ENCODE peak calls at places on chromosomes 4 and X, in five cellular contexts. N is vagina, C is suprapubic skin, U is spleen, W is A549. P is an unnamed sample.

GRCh38 chr4:117417856-117418255 is 332.5 kb upstream of the TRAM1L1 start:
- DNase-seq in N (no peak), U (no peak), W (no peak), C (no peak), P (no peak)

GRCh38 chrX:65582450-65583082 is 48.0 kb upstream of the LAS1L start:
- DNase-seq in C (no peak), N (no peak), W (no peak), U (no peak), P (no peak)

GRCh38 chr4:26879805-26880204 is 19.2 kb downstream of the STIM2 start:
- DNase-seq in W (no peak), U (no peak), C (no peak), N (no peak), P (no peak)

GRCh38 chr4:188433916-188434315 is 294.7 kb downstream of the TRIML1 start:
- DNase-seq in N (no peak), W (no peak), C (no peak), U (no peak), P (no peak)

GRCh38 chr4:86549163-86549788 is 44.8 kb upstream of the PTPN13 start:
- DNase-seq in U (no peak), W (no peak), N (no peak), C (no peak), P (no peak)

GRCh38 chr4:176789955-176790354 is 2.8 kb downstream of the VEGFC start:
- DNase-seq in N (no peak), C (no peak), W (no peak), U (no peak), P (peak)

GRCh38 chr4:153265311-153266047 is 61.2 kb downstream of the TRIM2 start:
- DNase-seq in W (no peak), U (no peak), N (no peak), C (no peak), P (no peak)

GRCh38 chr4:74054483-74055032 is 16.1 kb upstream of the CXCL3 start:
- DNase-seq in C (no peak), N (no peak), W (no peak), U (no peak), P (no peak)

GRCh38 chr4:87192155-87192919 is 28.1 kb downstream of the KLHL8 start:
- DNase-seq in C (no peak), W (no peak), N (no peak), U (no peak), P (no peak)

GRCh38 chr4:113810906-113811305 is 49.4 kb upstream of the CAMK2D start:
- DNase-seq in N (no peak), U (no peak), C (no peak), W (no peak), P (no peak)

GRCh38 chr4:102589743-102590142 is 88.6 kb downstream of the NFKB1 start:
- DNase-seq in C (no peak), U (no peak), N (no peak), W (no peak), P (no peak)

GRCh38 chr4:128698386-128698785 is 111.1 kb upstream of the JADE1 start:
- DNase-seq in N (no peak), U (no peak), W (no peak), C (no peak), P (no peak)

GRCh38 chrX:150363561-150364346 is 637 bp downstream of the MAMLD1 start:
- DNase-seq in W (peak), C (no peak), N (peak), U (peak), P (no peak)

GRCh38 chr4:82998898-82999297 is 11.7 kb downstream of the LIN54 start:
- DNase-seq in W (no peak), N (no peak), U (no peak), C (no peak), P (no peak)

GRCh38 chr4:8882239-8882638 is 10.6 kb upstream of the HMX1 start:
- DNase-seq in U (no peak), N (no peak), C (no peak), W (no peak), P (no peak)

GRCh38 chr4:121217385-121217784 is 53.3 kb upstream of the TNIP3 start:
- DNase-seq in C (no peak), N (no peak), U (no peak), W (no peak), P (no peak)

GRCh38 chrX:148298737-148299136 is 201.7 kb upstream of the AFF2 start:
- DNase-seq in N (no peak), C (no peak), U (no peak), W (no peak), P (no peak)

GRCh38 chr4:60992037-60992436 is 208.1 kb upstream of the ADGRL3 start:
- DNase-seq in C (no peak), U (no peak), W (no peak), N (no peak), P (no peak)

GRCh38 chr4:156970501-156971167 is 965 bp downstream of the PDGFC start:
- DNase-seq in W (peak), N (no peak), C (peak), U (peak), P (no peak)

GRCh38 chr4:156974264-156974663 is 2.7 kb upstream of the PDGFC start:
- DNase-seq in U (no peak), N (no peak), W (no peak), C (no peak), P (no peak)

GRCh38 chr4:156971168-156971601 is 414 bp downstream of the PDGFC start:
- DNase-seq in U (peak), C (peak), N (no peak), W (no peak), P (no peak)

GRCh38 chr4:156972370-156972980 is 876 bp upstream of the PDGFC start:
- DNase-seq in W (no peak), N (no peak), U (no peak), C (no peak), P (no peak)

DNA sequence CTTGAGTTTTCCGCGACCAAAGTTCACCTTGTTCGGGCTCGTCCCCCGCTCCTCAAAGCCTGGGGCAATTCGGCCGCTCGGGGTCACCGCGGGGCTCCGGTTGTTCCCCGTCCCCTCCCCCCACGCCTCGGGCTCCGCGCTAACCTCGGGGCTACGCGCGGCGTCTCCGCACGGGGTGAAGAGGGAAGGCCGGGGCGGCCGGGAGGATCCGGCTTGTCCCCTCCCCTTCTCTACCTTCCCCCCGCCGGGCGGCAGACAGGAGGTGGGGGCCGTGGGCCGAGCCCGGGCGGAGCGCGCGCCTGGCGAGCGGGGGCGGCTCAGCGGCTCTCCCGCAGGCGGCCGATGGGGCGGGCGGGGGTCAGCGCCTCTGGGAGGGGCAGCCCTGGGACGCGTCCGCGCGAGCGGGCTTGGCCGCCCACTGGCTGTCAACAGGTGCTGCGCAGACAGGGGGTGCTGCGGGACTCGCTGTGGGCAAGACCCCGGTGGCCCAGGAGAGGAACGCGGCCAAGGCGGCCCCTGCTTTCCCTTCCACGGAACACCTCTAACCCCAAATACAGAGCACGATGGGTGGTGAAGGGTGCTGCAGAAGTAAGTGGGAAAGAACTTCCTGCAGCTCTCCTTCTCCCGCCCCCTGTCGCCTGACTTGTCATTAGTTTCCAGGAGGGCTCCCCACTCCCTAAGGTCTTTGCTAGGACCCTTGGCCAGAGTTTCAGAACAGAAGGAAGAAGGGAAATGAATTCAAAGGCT is at the start of gene PDGFC:
- DNase-seq in W (peak), U (peak), N (no peak), C (peak), P (peak)
- TF ChIP-seq POLR2A in W (no peak), U (no peak), N (no peak), C (no peak), P (no peak)

GRCh38 chr4:77854431-77855111 is 8.1 kb upstream of the MRPL1 start:
- DNase-seq in N (no peak), U (no peak), C (no peak), W (no peak), P (no peak)
- TF ChIP-seq POLR2A in N (no peak), U (peak), C (no peak), W (no peak), P (no peak)

GRCh38 chr4:6199344-6199921 is 916 bp downstream of the JAKMIP1 start:
- DNase-seq in U (no peak), N (no peak), C (no peak), W (no peak), P (no peak)
- TF ChIP-seq POLR2A in U (no peak), N (no peak), C (no peak), W (no peak), P (no peak)

GRCh38 chr4:78937837-78938236 is 1.4 kb downstream of the PAQR3 start:
- DNase-seq in N (no peak), U (no peak), W (no peak), C (no peak), P (no peak)

GRCh38 chr4:78940752-78941151 is 1.5 kb upstream of the PAQR3 start:
- DNase-seq in N (no peak), U (no peak), W (no peak), C (no peak), P (no peak)

GRCh38 chr4:78939667-78940008 is 400 bp upstream of the PAQR3 start:
- DNase-seq in N (no peak), C (no peak), W (no peak), U (no peak), P (no peak)

GRCh38 chr4:78938474-78938867 is 767 bp downstream of the PAQR3 start:
- DNase-seq in C (no peak), N (no peak), U (no peak), W (no peak), P (no peak)

GRCh38 chr4:78938868-78939666 is at the start of gene PAQR3:
- DNase-seq in U (peak), N (no peak), C (peak), W (peak), P (peak)
- TF ChIP-seq POLR2A in U (peak), N (peak), C (no peak), W (peak), P (peak)

GRCh38 chr4:99893991-99894981 is at the start of gene LAMTOR3:
- DNase-seq in U (peak), C (peak), W (peak), N (peak), P (peak)
- TF ChIP-seq POLR2A in U (no peak), C (no peak), W (peak), N (no peak), P (peak)

DNA sequence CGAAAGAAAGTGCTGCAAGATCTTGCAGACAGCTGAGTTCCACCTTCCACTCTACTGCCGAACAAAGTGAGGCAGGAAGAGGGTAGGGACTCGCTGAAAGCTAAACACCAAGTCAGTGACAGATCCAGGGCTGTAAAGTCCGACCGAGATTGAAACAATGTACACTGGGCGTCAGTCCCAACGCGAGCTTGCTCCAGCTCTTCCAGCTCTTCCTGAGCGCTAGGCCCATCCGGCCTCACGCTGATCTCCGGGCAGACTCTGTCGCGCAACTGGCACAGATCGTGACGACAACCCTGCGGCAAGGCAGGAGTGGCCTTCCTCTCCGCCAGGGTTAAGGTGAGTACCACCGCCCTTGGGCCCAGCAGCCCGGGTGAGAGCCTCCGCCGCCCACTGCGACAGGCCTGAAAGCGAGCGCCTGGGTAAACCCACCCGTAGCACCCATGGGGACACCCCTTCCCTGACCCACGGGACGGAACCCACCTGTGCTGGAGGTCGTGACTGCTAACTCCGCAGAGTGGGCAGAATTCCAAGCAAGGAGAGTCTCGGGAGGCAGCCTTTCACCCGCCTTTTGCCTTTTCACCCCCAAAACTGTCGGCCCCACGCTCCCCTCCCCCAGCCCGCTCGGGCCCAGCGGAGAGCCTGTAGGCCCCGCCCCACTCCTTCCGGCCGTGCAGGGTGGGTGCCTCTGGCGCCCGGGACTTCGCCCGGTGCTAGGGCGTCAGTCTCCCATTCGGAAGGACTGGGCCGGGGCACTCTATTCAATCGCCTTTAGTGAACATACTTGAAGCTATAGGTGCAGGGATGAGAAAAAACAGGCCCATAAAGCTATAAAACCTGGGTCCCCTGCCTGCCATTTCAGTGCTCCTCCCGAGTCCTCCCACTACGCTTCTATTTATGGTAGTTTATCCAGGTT is at the start of gene TMLHE:
- DNase-seq in N (no peak), U (peak), W (peak), C (peak), P (peak)
- TF ChIP-seq POLR2A in N (no peak), U (no peak), W (peak), C (no peak), P (peak)

DNA sequence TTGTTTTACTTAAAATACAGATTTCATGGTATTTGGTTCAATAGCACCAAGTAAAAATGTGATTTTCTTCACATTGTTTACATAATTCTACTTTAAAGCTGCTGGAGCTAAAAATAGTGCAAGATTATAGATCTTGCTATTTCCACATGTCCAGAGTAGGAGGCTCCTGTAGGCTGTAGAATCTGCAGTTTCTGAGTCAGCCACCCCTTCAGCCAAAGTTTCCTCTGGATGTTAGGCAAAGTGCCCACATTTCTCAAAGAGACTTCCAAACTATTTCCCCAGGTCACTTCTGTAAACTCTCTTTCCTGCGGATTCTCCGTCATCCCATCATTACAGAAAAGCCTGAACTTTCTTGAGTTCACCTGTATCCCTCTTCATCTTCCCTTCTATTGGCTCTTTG is 342.5 kb upstream of the FSTL5 start:
- DNase-seq in N (no peak), W (no peak), C (no peak), U (no peak), P (no peak)
- TF ChIP-seq POLR2A in N (no peak), W (no peak), C (no peak), U (no peak), P (no peak)

P was measured in H54.